ENCODE peak calls at places on chromosomes 13 and 19, in ten cellular contexts. R is PC-3, L is neural progenitor cell, N is kidney, A is psoas muscle, Z is heart right ventricle, V is upper lobe of right lung, I is HCT116, H is heart left ventricle, G is WERI-Rb-1. F is an unnamed sample.

GRCh38 chr19:17888260-17888659 is 16.5 kb downstream of the SLC5A5 start:
- DNase-seq in L (no peak), V (no peak), Z (no peak), G (no peak), H (no peak), R (no peak), N (no peak), I (no peak), A (no peak), F (peak; percentile 30)

GRCh38 chr19:46840157-46840942 is 10.3 kb downstream of the AP2S1 start:
- DNase-seq in N (no peak), V (peak; percentile 70), G (peak; percentile 55), L (peak; percentile 91), Z (no peak), A (peak; percentile 72), I (no peak), H (peak; percentile 48), R (peak; percentile 51), F (peak; percentile 88)

GRCh38 chr19:2481466-2481865 is 5.5 kb downstream of the GADD45B start:
- DNase-seq in R (no peak), A (no peak), I (no peak), N (no peak), G (no peak), V (no peak), L (no peak), Z (no peak), H (no peak), F (peak; percentile 79)

GRCh38 chr13:76790519-76791289 is 95.5 kb downstream of the KCTD12 start:
- DNase-seq in A (no peak), V (no peak), L (no peak), G (no peak), H (no peak), N (no peak), Z (peak; percentile 17), I (no peak), R (no peak), F (peak; percentile 41)

GRCh38 chr13:20882206-20882605 is 20.3 kb downstream of the XPO4 start:
- DNase-seq in N (no peak), I (no peak), L (peak; percentile 24), H (no peak), A (no peak), G (peak; percentile 74), Z (no peak), V (no peak), R (no peak), F (no peak)

GRCh38 chr19:48819366-48819816 is 8.6 kb upstream of the BCAT2 start:
- DNase-seq in R (peak; percentile 93), N (peak; percentile 94), G (no peak), I (peak; percentile 54), V (peak; percentile 93), A (peak; percentile 96), L (no peak), Z (peak; percentile 79), H (peak; percentile 89), F (no peak)

GRCh38 chr13:111370147-111370546 is 49.7 kb downstream of the TEX29 start:
- DNase-seq in R (no peak), G (no peak), L (no peak), V (no peak), H (no peak), A (no peak), N (no peak), I (no peak), Z (no peak), F (no peak)

GRCh38 chr19:39247701-39248664 is 673 bp downstream of the IFNL4 start:
- DNase-seq in R (no peak), V (peak; percentile 64), L (peak; percentile 67), A (no peak), H (no peak), Z (no peak), G (no peak), I (no peak), N (peak; percentile 64), F (peak; percentile 68)

GRCh38 chr13:113668491-113668971 is 1.5 kb downstream of the GRK1 start:
- DNase-seq in H (peak; percentile 11), L (no peak), Z (no peak), G (peak; percentile 90), I (no peak), N (peak; percentile 48), A (peak; percentile 31), R (no peak), V (peak; percentile 61), F (peak; percentile 43)

GRCh38 chr19:18332917-18333530 is 7.4 kb upstream of the PGPEP1 start:
- DNase-seq in N (no peak), V (no peak), I (no peak), H (no peak), R (no peak), Z (no peak), A (no peak), G (no peak), L (no peak), F (peak; percentile 22)

GRCh38 chr19:27805848-27806247 is 1407.1 kb downstream of the UQCRFS1 start:
- DNase-seq in L (no peak), H (no peak), V (no peak), I (no peak), G (no peak), R (no peak), Z (no peak), A (no peak), N (no peak), F (no peak)

GRCh38 chr13:42720116-42720857 is 61.1 kb upstream of the FAM216B start:
- DNase-seq in H (no peak), N (no peak), L (no peak), I (peak; percentile 60), V (no peak), Z (no peak), A (no peak), G (no peak), R (peak; percentile 90), F (peak; percentile 62)

GRCh38 chr19:12567951-12568350 is 16.7 kb upstream of the ZNF564 start:
- DNase-seq in Z (no peak), G (no peak), L (no peak), A (no peak), N (no peak), H (no peak), R (no peak), V (no peak), I (no peak), F (no peak)

GRCh38 chr13:100274942-100275506 is 186.1 kb downstream of the PCCA start:
- DNase-seq in L (no peak), V (no peak), Z (no peak), N (no peak), G (peak; percentile 20), H (no peak), A (no peak), I (no peak), R (no peak), F (peak; percentile 36)

GRCh38 chr19:37313335-37313627 is 57.6 kb upstream of the ZNF527 start:
- DNase-seq in L (no peak), Z (no peak), N (no peak), G (no peak), R (no peak), A (no peak), I (no peak), H (no peak), V (no peak), F (peak; percentile 6)

GRCh38 chr19:37317403-37318209 is 53.3 kb upstream of the ZNF527 start:
- DNase-seq in G (peak; percentile 96), V (peak; percentile 96), L (peak; percentile 97), I (peak; percentile 94), A (peak; percentile 98), R (peak; percentile 89), Z (peak; percentile 98), N (peak; percentile 98), H (peak; percentile 96), F (peak; percentile 94)
- TF ChIP-seq CTCF in G (peak; percentile 50), V (peak; percentile 36), L (peak; percentile 43), I (peak; percentile 22), A (peak; percentile 30), R (peak; percentile 30), Z (no peak), N (peak; percentile 30), H (peak; percentile 28), F (peak; percentile 37)

GRCh38 chr19:53908933-53909415 is at the start of gene CACNG7:
- DNase-seq in V (no peak), I (no peak), Z (no peak), A (peak; percentile 8), L (peak; percentile 80), R (no peak), H (no peak), G (no peak), N (peak; percentile 34), F (peak; percentile 83)
- H3K27ac ChIP-seq in V (no peak within 1 kb of the TSS), I (no peak within 1 kb of the TSS), Z (no peak within 1 kb of the TSS), A (no peak within 1 kb of the TSS), L (no peak within 1 kb of the TSS), R (no peak within 1 kb of the TSS), H (no peak within 1 kb of the TSS), G (no peak within 1 kb of the TSS), N (no peak within 1 kb of the TSS), F (no peak within 1 kb of the TSS)

GRCh38 chr19:45757696-45758095 is 11.4 kb downstream of the SIX5 start:
- DNase-seq in N (no peak), H (no peak), V (no peak), Z (no peak), A (no peak), L (no peak), I (no peak), R (no peak), G (no peak), F (no peak)

GRCh38 chr19:45762870-45763631 is 6.0 kb downstream of the SIX5 start:
- DNase-seq in I (no peak), L (no peak), Z (no peak), G (no peak), H (no peak), R (no peak), N (no peak), V (no peak), A (no peak), F (peak; percentile 86)

GRCh38 chr19:45761714-45762113 is 7.3 kb downstream of the SIX5 start:
- DNase-seq in N (no peak), R (no peak), Z (no peak), V (no peak), L (no peak), A (no peak), H (no peak), G (no peak), I (no peak), F (no peak)

GRCh38 chr19:45754323-45754722 is 14.7 kb downstream of the SIX5 start:
- DNase-seq in R (no peak), L (no peak), N (no peak), Z (no peak), I (no peak), G (no peak), V (no peak), A (no peak), H (no peak), F (peak; percentile 45)

GRCh38 chr19:45758921-45759320 is 10.1 kb downstream of the SIX5 start:
- DNase-seq in A (no peak), Z (no peak), H (no peak), L (no peak), V (no peak), N (no peak), R (no peak), I (no peak), G (no peak), F (peak; percentile 66)
- H3K36me3 ChIP-seq in A (no peaks in the 10 kb centered on the region), Z (no peaks in the 10 kb centered on the region), H (no peaks in the 10 kb centered on the region), L (no peaks in the 10 kb centered on the region), V (no peaks in the 10 kb centered on the region), N (no peaks in the 10 kb centered on the region), R (no peaks in the 10 kb centered on the region), I (no peaks in the 10 kb centered on the region), G (no peaks in the 10 kb centered on the region), F (no peaks in the 10 kb centered on the region)

DNA sequence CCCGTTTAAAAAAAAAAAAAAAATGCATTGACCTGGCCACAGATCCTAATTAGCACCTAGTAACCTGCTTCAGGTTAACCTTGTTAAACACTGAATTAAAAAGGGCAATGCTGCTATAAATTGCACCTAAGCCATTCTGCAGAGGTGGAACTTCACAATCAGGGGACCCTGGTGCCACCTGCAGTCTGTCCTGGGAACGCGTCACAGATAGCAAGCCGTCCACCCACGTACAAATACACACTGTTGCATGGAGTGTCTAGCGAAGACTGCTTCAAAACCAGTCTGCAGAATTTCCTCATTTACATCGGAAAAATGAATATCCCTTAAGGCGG is 169.3 kb downstream of the COL4A1 start:
- DNase-seq in A (no peak), G (peak; percentile 86), N (no peak), Z (peak; percentile 71), L (peak; percentile 43), R (peak; percentile 58), I (peak; percentile 35), V (no peak), H (peak; percentile 75), F (peak; percentile 81)
- TF ChIP-seq CTCF in A (peak; percentile 27), G (peak; percentile 92), N (no peak), Z (peak; percentile 63), L (peak; percentile 51), R (peak; percentile 58), I (peak; percentile 32), V (peak; percentile 34), H (peak; percentile 56), F (no peak)